ENCODE peak calls at places on chromosomes 4 and X, in ten cellular contexts. E is thyroid gland, W is fibroblast of pulmonary artery, H is dorsolateral prefrontal cortex, R is fibroblast of villous mesenchyme, C is suprapubic skin, G is mesothelial cell of epicardium, N is lung, Z is RWPE1, J is endothelial cell. D is an unnamed sample.

GRCh38 chr4:25144870-25145481 is 15.3 kb downstream of the SEPSECS start:
- DNase-seq in E (no peak), W (peak; percentile 57), H (no peak), R (peak; percentile 33), C (no peak), G (no peak), N (no peak), Z (peak; percentile 51), J (no peak), D (peak; percentile 43)

GRCh38 chr4:22427676-22428075 is 88.2 kb downstream of the ADGRA3 start:
- DNase-seq in E (peak; percentile 52), W (no peak), H (no peak), R (no peak), C (no peak), G (no peak), N (no peak), Z (no peak), J (no peak), D (no peak)

GRCh38 chrX:84729809-84730208 is 227.6 kb upstream of the HDX start:
- DNase-seq in E (no peak), W (peak; percentile 47), H (no peak), R (peak; percentile 13), C (no peak), G (no peak), N (no peak), Z (no peak), J (peak; percentile 3), D (peak; percentile 10)

GRCh38 chrX:10557166-10557565 is 63.2 kb downstream of the MID1 start:
- DNase-seq in E (no peak), W (no peak), H (no peak), R (peak; percentile 31), C (no peak), G (no peak), N (no peak), Z (no peak), J (no peak), D (no peak)

GRCh38 chr4:16598241-16599224 is 299.9 kb downstream of the LDB2 start:
- DNase-seq in E (no peak), W (peak; percentile 32), H (no peak), R (no peak), C (no peak), G (no peak), N (no peak), Z (no peak), J (no peak), D (peak; percentile 63)

GRCh38 chr4:189124149-189124758 is 816.4 kb upstream of the FRG1 start:
- DNase-seq in E (peak; percentile 35), W (peak; percentile 28), H (peak; percentile 51), R (peak; percentile 60), C (no peak), G (peak; percentile 58), N (no peak), Z (peak; percentile 30), J (peak; percentile 57), D (peak; percentile 42)

GRCh38 chrX:12494400-12495138 is 296.6 kb upstream of the PRPS2 start:
- DNase-seq in E (no peak), W (no peak), H (no peak), R (no peak), C (no peak), G (no peak), N (no peak), Z (no peak), J (no peak), D (no peak)

GRCh38 chrX:48761674-48762471 is at the start of gene GLOD5:
- DNase-seq in E (peak; percentile 62), W (peak; percentile 3), H (no peak), R (peak; percentile 17), C (no peak), G (peak; percentile 47), N (peak; percentile 70), Z (peak; percentile 51), J (peak; percentile 11), D (no peak)

GRCh38 chr4:55396305-55397023 is 707 bp downstream of the TMEM165 start:
- DNase-seq in E (peak; percentile 71), W (peak; percentile 59), H (no peak), R (peak; percentile 56), C (no peak), G (peak; percentile 70), N (peak; percentile 38), Z (peak; percentile 48), J (peak; percentile 72), D (peak; percentile 48)

GRCh38 chr4:156388826-156389225 is 435.2 kb upstream of the CTSO start:
- DNase-seq in E (no peak), W (peak; percentile 38), H (no peak), R (peak; percentile 30), C (no peak), G (no peak), N (no peak), Z (no peak), J (no peak), D (no peak)

GRCh38 chrX:20218809-20219505 is 47.8 kb downstream of the RPS6KA3 start:
- DNase-seq in E (peak; percentile 24), W (peak; percentile 22), H (no peak), R (peak; percentile 37), C (no peak), G (no peak), N (no peak), Z (no peak), J (peak; percentile 42), D (no peak)

GRCh38 chr4:699816-700580 is 5.6 kb upstream of the PCGF3 start:
- DNase-seq in E (no peak), W (no peak), H (no peak), R (no peak), C (no peak), G (no peak), N (no peak), Z (no peak), J (no peak), D (no peak)

GRCh38 chr4:704198-704891 is 1.3 kb upstream of the PCGF3 start:
- DNase-seq in E (no peak), W (no peak), H (no peak), R (no peak), C (no peak), G (no peak), N (no peak), Z (no peak), J (no peak), D (no peak)

GRCh38 chr4:703336-704197 is 2.1 kb upstream of the PCGF3 start:
- DNase-seq in E (no peak), W (no peak), H (no peak), R (no peak), C (no peak), G (no peak), N (no peak), Z (no peak), J (no peak), D (no peak)

GRCh38 chr4:702618-703048 is 3.0 kb upstream of the PCGF3 start:
- DNase-seq in E (peak; percentile 78), W (no peak), H (no peak), R (no peak), C (peak; percentile 75), G (no peak), N (no peak), Z (no peak), J (no peak), D (no peak)

DNA sequence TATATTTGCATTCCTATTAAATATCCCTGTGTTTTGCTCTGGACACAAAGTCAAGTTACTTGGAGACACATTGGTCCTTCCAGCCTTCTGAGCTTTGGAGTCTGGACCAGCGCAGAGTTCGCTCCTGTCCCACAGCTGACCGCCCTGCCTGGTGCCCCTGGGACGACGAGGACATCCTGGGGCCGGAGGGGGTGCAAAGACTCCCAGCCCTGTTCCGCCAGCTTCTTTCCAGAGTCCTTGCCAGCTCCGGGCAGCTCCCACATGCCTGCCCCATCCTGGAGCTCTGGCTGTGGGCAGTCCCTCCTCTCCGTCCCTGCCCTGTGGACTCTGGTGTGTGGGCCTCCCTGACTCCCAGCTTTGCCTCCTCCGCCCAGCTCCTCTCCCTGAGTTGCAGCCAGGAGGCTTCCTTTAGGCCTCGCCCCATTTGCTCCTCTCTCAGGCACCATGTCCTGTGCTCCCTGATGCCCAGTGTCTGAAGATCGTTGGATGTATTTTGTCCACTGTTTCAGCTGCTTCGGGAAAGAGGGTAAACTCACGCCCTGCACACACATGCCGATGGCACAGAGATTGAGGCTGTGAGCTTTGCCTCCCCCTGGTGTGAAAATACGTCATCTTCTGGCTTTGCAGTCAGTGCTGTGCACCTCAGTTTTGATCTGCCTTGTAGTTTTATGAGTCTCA is 4.9 kb upstream of the PCGF3 start:
- DNase-seq in E (no peak), W (no peak), H (no peak), R (peak; percentile 36), C (no peak), G (no peak), N (no peak), Z (no peak), J (no peak), D (no peak)
- TF ChIP-seq CTCF in E (no peak), W (no peak), H (no peak), R (peak; percentile 8), C (no peak), G (no peak), N (no peak), Z (no peak), J (no peak), D (no peak)

DNA sequence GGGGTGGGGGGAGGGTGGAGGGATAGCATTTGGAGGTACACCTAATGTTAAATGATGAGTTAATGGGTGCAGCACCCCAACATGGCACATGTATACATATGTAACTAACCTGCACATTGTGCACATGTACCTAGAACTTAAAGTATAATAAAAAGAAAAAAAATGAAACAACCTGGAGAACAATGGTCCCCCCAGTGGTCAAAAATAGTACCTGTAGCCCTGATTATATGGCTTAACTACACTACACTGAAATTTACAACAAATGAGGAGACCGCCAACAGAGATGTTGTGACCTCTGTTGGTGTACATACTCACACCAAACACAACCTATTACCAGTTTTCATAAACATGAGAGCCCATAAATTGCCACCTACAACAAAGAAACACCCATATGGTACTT is 7.3 kb upstream of the MAGEE1 start:
- DNase-seq in E (no peak), W (no peak), H (no peak), R (no peak), C (no peak), G (no peak), N (no peak), Z (no peak), J (no peak), D (no peak)
- TF ChIP-seq CTCF in E (no peak), W (peak; percentile 6), H (no peak), R (no peak), C (no peak), G (no peak), N (no peak), Z (no peak), J (no peak), D (peak; percentile 20)

GRCh38 chrX:38799995-38800394 is 1.3 kb upstream of the MID1IP1 start:
- DNase-seq in E (no peak), W (no peak), H (no peak), R (no peak), C (no peak), G (no peak), N (no peak), Z (no peak), J (no peak), D (no peak)
- TF ChIP-seq CTCF in E (no peak), W (no peak), H (peak; percentile 52), R (no peak), C (no peak), G (no peak), N (no peak), Z (no peak), J (no peak), D (no peak)

DNA sequence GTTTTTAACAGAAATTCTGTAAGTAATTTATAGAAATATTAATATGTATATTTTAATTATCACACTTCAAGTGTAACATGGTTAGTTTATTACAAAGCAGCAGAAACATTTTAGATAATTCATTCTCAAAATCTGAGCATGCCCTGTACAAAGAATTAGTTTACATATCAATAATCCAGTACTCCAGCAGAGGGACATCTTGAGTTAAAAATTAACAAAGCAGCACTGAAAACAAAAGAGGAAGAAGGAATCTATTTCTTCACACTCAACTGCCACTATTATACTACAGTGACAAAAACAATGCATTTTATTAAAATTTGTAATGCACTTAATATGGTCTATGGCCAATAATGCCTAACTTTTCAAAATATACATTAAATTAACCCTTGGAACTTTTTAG is 179.1 kb upstream of the KLHL4 start:
- DNase-seq in E (no peak), W (peak; percentile 53), H (no peak), R (peak; percentile 20), C (no peak), G (no peak), N (no peak), Z (peak; percentile 0), J (no peak), D (peak; percentile 47)
- TF ChIP-seq CTCF in E (no peak), W (peak; percentile 33), H (peak; percentile 70), R (peak; percentile 35), C (no peak), G (peak; percentile 60), N (no peak), Z (no peak), J (peak; percentile 44), D (peak; percentile 34)

D was measured in astrocyte of the spinal cord.